ENCODE peak calls at places on chromosomes 4 and X, in four cellular contexts. W, Q, J and E are unnamed samples.

GRCh38 chr4:52704133-52704532 is 45.0 kb upstream of the USP46 start:
- DNase-seq in W (peak), Q (no peak), J (no peak), E (no peak)

GRCh38 chr4:185019451-185020292 is 1.4 kb downstream of the HELT start:
- DNase-seq in W (no peak), J (no peak), Q (no peak), E (no peak)

GRCh38 chrX:35339796-35340195 is 397.2 kb downstream of the FAM47B start:
- DNase-seq in W (no peak), J (peak), Q (no peak), E (no peak)

GRCh38 chr4:189773909-189774308 is 166.8 kb upstream of the FRG1 start:
- DNase-seq in Q (no peak), W (peak), J (no peak), E (no peak)

GRCh38 chr4:152776352-152776751 is 3.2 kb downstream of the TIGD4 start:
- DNase-seq in W (no peak), J (no peak), Q (no peak), E (peak)

GRCh38 chr4:86935499-86935832 is 655 bp downstream of the AFF1 start:
- DNase-seq in J (no peak), W (no peak), Q (no peak), E (no peak)

GRCh38 chr4:4507923-4508322 is 33.9 kb downstream of the STX18 start:
- DNase-seq in J (peak), Q (no peak), W (no peak), E (peak)

GRCh38 chr4:1789552-1789951 is 3.5 kb upstream of the FGFR3 start:
- DNase-seq in J (no peak), Q (no peak), W (no peak), E (no peak)

GRCh38 chr4:78293348-78293747 is 236.2 kb downstream of the FRAS1 start:
- DNase-seq in Q (no peak), W (peak), J (peak), E (peak)

GRCh38 chr4:217891-218290 is 87.4 kb downstream of the ZNF732 start:
- DNase-seq in Q (no peak), W (no peak), J (no peak), E (no peak)
- H3K4me3 ChIP-seq in Q (no peak), W (no peak), J (no peak), E (no peak)

DNA sequence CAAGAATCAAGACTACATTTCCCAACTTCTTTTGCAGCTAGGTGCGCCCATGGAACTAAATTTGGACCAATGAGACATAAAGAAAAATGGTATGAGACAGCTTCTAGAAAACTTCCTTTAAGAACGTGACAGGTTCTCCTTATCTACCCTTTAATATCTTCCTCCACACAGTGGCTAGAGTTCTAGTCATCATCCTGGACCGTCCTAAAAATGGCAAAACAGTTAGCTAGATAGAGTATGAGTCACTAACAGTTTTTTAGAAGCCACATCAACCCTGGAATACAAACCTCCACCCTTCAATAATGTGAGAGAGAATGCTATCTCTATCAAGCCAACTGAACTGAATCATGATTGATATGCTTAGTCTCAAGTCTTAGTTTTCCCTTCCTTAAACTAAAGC is 267.9 kb upstream of the SLC7A11 start:
- DNase-seq in Q (no peak), W (peak), J (peak), E (peak)
- TF ChIP-seq CTCF in Q (no peak), W (no peak), J (no peak), E (no peak)

GRCh38 chr4:173518419-173519102 is 11.5 kb downstream of the HAND2 start:
- DNase-seq in J (no peak), W (peak), Q (peak), E (no peak)
- H3K4me3 ChIP-seq in J (no peak), W (no peak), Q (peak), E (no peak)

GRCh38 chrX:151505796-151506195 is 57.7 kb upstream of the PASD1 start:
- DNase-seq in J (no peak), Q (no peak), W (peak), E (peak)
- TF ChIP-seq CTCF in J (no peak), Q (peak), W (peak), E (peak)

GRCh38 chr4:140089216-140089615 is 64.8 kb downstream of the MAML3 start:
- DNase-seq in W (no peak), J (no peak), Q (no peak), E (no peak)

GRCh38 chr4:140090215-140090731 is 63.7 kb downstream of the MAML3 start:
- DNase-seq in W (peak), Q (no peak), J (peak), E (peak)

GRCh38 chr4:140091305-140091704 is 62.7 kb downstream of the MAML3 start:
- DNase-seq in J (no peak), W (no peak), Q (no peak), E (no peak)

GRCh38 chr4:140094701-140095420 is 59.1 kb downstream of the MAML3 start:
- DNase-seq in J (peak), W (no peak), Q (peak), E (no peak)

GRCh38 chr4:140092094-140092820 is 61.7 kb downstream of the MAML3 start:
- DNase-seq in W (no peak), J (no peak), Q (peak), E (no peak)
- H3K4me3 ChIP-seq in W (peak), J (no peak), Q (peak), E (peak)

GRCh38 chrX:152881289-152881688 is 16.6 kb upstream of the ZNF185 start:
- DNase-seq in W (no peak), J (no peak), Q (no peak), E (no peak)
- TF ChIP-seq CTCF in W (no peak), J (no peak), Q (no peak), E (no peak)

GRCh38 chr4:90950385-90950841 is 823.2 kb downstream of the CCSER1 start:
- DNase-seq in W (no peak), J (peak), Q (no peak), E (peak)
- H3K4me3 ChIP-seq in W (no peak), J (no peak), Q (no peak), E (peak)

GRCh38 chr4:38529189-38530115 is 134.5 kb upstream of the KLF3 start:
- DNase-seq in W (no peak), Q (no peak), J (no peak), E (no peak)
- TF ChIP-seq CTCF in W (no peak), Q (no peak), J (no peak), E (no peak)